ENCODE peak calls at places on chromosomes 7 and 10, in ten cellular contexts. N is hypothalamus, Z is AG04450, X is LHCN-M2, O is HT1080, T is fibroblast of gingiva, Y is DMS153, W is NCI-H1105 treated with DMSO at 0.1 percent for 48 hours, D is left colon, F is sciatic nerve. H is an unnamed sample.

GRCh38 chr10:69335063-69335587 is 56.8 kb downstream of the HK1 start:
- DNase-seq in N (no peak), Z (no peak), X (no peak), O (no peak), T (no peak), Y (no peak), W (no peak), D (no peak), F (no peak), H (no peak)

GRCh38 chr10:43606323-43607198 is at the start of gene ZNF485:
- DNase-seq in N (peak), Z (no peak), X (peak), O (peak), T (peak), Y (peak), W (peak), D (peak), F (peak), H (peak)

GRCh38 chr7:46133741-46134140 is 212.7 kb upstream of the IGFBP3 start:
- DNase-seq in N (no peak), Z (no peak), X (peak), O (no peak), T (no peak), Y (no peak), W (no peak), D (no peak), F (no peak), H (no peak)

GRCh38 chr10:33143160-33143728 is 185.2 kb upstream of the ITGB1 start:
- DNase-seq in N (no peak), Z (peak), X (peak), O (peak), T (peak), Y (no peak), W (no peak), D (no peak), F (no peak), H (peak)

GRCh38 chr7:140242057-140243031 is 65.6 kb upstream of the KDM7A start:
- DNase-seq in N (no peak), Z (no peak), X (no peak), O (no peak), T (no peak), Y (peak), W (peak), D (peak), F (no peak), H (no peak)

GRCh38 chr7:88243345-88243909 is 23.6 kb upstream of the SRI start:
- DNase-seq in N (no peak), Z (no peak), X (peak), O (peak), T (peak), Y (peak), W (peak), D (no peak), F (no peak), H (peak)

GRCh38 chr7:7857143-7857583 is 111.4 kb upstream of the GLCCI1 start:
- DNase-seq in N (no peak), Z (no peak), X (peak), O (no peak), T (no peak), Y (no peak), W (no peak), D (no peak), F (no peak), H (no peak)

GRCh38 chr7:1950623-1951523 is 280.8 kb downstream of the ELFN1 start:
- DNase-seq in N (no peak), Z (no peak), X (peak), O (peak), T (no peak), Y (peak), W (no peak), D (peak), F (no peak), H (no peak)

GRCh38 chr10:110399163-110400094 is 94.7 kb upstream of the SMNDC1 start:
- DNase-seq in N (no peak), Z (peak), X (peak), O (peak), T (peak), Y (no peak), W (no peak), D (no peak), F (no peak), H (peak)

GRCh38 chr7:123537026-123537642 is 2.7 kb upstream of the IQUB start:
- DNase-seq in N (no peak), Z (no peak), X (peak), O (peak), T (no peak), Y (no peak), W (peak), D (no peak), F (no peak), H (no peak)

GRCh38 chr7:127683776-127684681 is 32.0 kb downstream of the SND1 start:
- DNase-seq in N (no peak), Z (no peak), X (peak), O (no peak), T (peak), Y (peak), W (peak), D (no peak), F (no peak), H (no peak)

GRCh38 chr10:131667561-131667960 is 233.2 kb upstream of the PPP2R2D start:
- DNase-seq in N (no peak), Z (no peak), X (no peak), O (no peak), T (no peak), Y (no peak), W (no peak), D (no peak), F (no peak), H (no peak)

GRCh38 chr10:86339226-86339865 is 27.2 kb downstream of the GRID1 start:
- DNase-seq in N (no peak), Z (no peak), X (no peak), O (no peak), T (no peak), Y (no peak), W (no peak), D (no peak), F (peak), H (no peak)

GRCh38 chr7:2968616-2969397 is 74.9 kb downstream of the CARD11 start:
- DNase-seq in N (no peak), Z (no peak), X (no peak), O (no peak), T (no peak), Y (no peak), W (no peak), D (no peak), F (peak), H (no peak)

GRCh38 chr10:125127110-125127509 is 33.3 kb downstream of the CTBP2 start:
- DNase-seq in N (no peak), Z (no peak), X (no peak), O (no peak), T (no peak), Y (no peak), W (no peak), D (no peak), F (no peak), H (no peak)

GRCh38 chr7:115910541-115911164 is 119.9 kb downstream of the TFEC start:
- DNase-seq in N (no peak), Z (no peak), X (peak), O (peak), T (peak), Y (peak), W (peak), D (no peak), F (no peak), H (peak)

GRCh38 chr10:77909755-77910375 is 16.7 kb downstream of the DLG5 start:
- DNase-seq in N (no peak), Z (no peak), X (no peak), O (peak), T (peak), Y (no peak), W (no peak), D (peak), F (no peak), H (peak)

GRCh38 chr7:53398566-53398965 is 363.1 kb downstream of the POM121L12 start:
- DNase-seq in N (no peak), Z (no peak), X (no peak), O (no peak), T (no peak), Y (no peak), W (no peak), D (no peak), F (no peak), H (no peak)

GRCh38 chr7:1225462-1226154 is 7.1 kb upstream of the UNCX start:
- DNase-seq in N (no peak), Z (no peak), X (no peak), O (no peak), T (no peak), Y (no peak), W (no peak), D (peak), F (no peak), H (no peak)

GRCh38 chr7:63047546-63047945 is 951.1 kb upstream of the ZNF722 start:
- DNase-seq in N (no peak), Z (no peak), X (no peak), O (no peak), T (no peak), Y (no peak), W (no peak), D (no peak), F (peak), H (no peak)

GRCh38 chr7:90349305-90349704 is 2.8 kb downstream of the GTPBP10 start:
- DNase-seq in N (no peak), Z (no peak), X (no peak), O (no peak), T (no peak), Y (no peak), W (no peak), D (no peak), F (no peak), H (no peak)

GRCh38 chr7:140989068-140989467 is 25.7 kb downstream of the MRPS33 start:
- DNase-seq in N (no peak), Z (no peak), X (no peak), O (no peak), T (no peak), Y (no peak), W (no peak), D (no peak), F (no peak), H (no peak)

GRCh38 chr10:47050618-47051455 is 139.6 kb downstream of the PTPN20 start:
- DNase-seq in N (no peak), Z (no peak), X (no peak), O (no peak), T (no peak), Y (no peak), W (no peak), D (no peak), F (peak), H (peak)

GRCh38 chr7:132933076-132933466 is 148.8 kb downstream of the CHCHD3 start:
- DNase-seq in N (no peak), Z (no peak), X (peak), O (peak), T (peak), Y (no peak), W (no peak), D (no peak), F (no peak), H (no peak)

GRCh38 chr7:44072364-44073231 is 7.2 kb upstream of the PGAM2 start:
- DNase-seq in N (no peak), Z (peak), X (peak), O (peak), T (peak), Y (no peak), W (peak), D (peak), F (peak), H (peak)

GRCh38 chr7:151117565-151117964 is 31.3 kb downstream of the AGAP3 start:
- DNase-seq in N (no peak), Z (no peak), X (no peak), O (no peak), T (no peak), Y (no peak), W (no peak), D (no peak), F (no peak), H (no peak)

GRCh38 chr7:25776737-25777109 is 375.3 kb upstream of the NFE2L3 start:
- DNase-seq in N (no peak), Z (no peak), X (no peak), O (no peak), T (no peak), Y (no peak), W (no peak), D (no peak), F (no peak), H (no peak)

GRCh38 chr10:78515037-78515872 is 481.6 kb downstream of the RPS24 start:
- DNase-seq in N (no peak), Z (no peak), X (peak), O (no peak), T (no peak), Y (no peak), W (no peak), D (no peak), F (no peak), H (no peak)

GRCh38 chr10:71579668-71580067 is 139.9 kb downstream of the C10orf105 start:
- DNase-seq in N (no peak), Z (no peak), X (no peak), O (no peak), T (no peak), Y (no peak), W (no peak), D (no peak), F (no peak), H (no peak)

GRCh38 chr10:77811831-77812430 is 114.6 kb downstream of the DLG5 start:
- DNase-seq in N (no peak), Z (no peak), X (no peak), O (no peak), T (no peak), Y (no peak), W (no peak), D (no peak), F (no peak), H (no peak)

GRCh38 chr7:101576993-101577392 is 52.1 kb downstream of the MYL10 start:
- DNase-seq in N (no peak), Z (no peak), X (no peak), O (no peak), T (no peak), Y (no peak), W (no peak), D (no peak), F (no peak), H (no peak)

GRCh38 chr7:129675521-129675920 is 64.0 kb downstream of the NRF1 start:
- DNase-seq in N (no peak), Z (no peak), X (no peak), O (no peak), T (no peak), Y (no peak), W (no peak), D (no peak), F (no peak), H (no peak)

GRCh38 chr7:102469972-102470825 is 5.4 kb downstream of the LRWD1 start:
- DNase-seq in N (no peak), Z (no peak), X (no peak), O (no peak), T (no peak), Y (no peak), W (no peak), D (peak), F (peak), H (no peak)

GRCh38 chr7:43076189-43076605 is 36.2 kb upstream of the HECW1 start:
- DNase-seq in N (no peak), Z (no peak), X (peak), O (peak), T (peak), Y (no peak), W (no peak), D (no peak), F (no peak), H (no peak)

GRCh38 chr7:12751764-12752163 is 64.3 kb downstream of the ARL4A start:
- DNase-seq in N (no peak), Z (no peak), X (no peak), O (no peak), T (no peak), Y (no peak), W (no peak), D (no peak), F (no peak), H (no peak)

GRCh38 chr7:380226-380550 is 90.2 kb downstream of the FOXL3 start:
- DNase-seq in N (no peak), Z (no peak), X (no peak), O (no peak), T (no peak), Y (no peak), W (no peak), D (no peak), F (no peak), H (no peak)

GRCh38 chr7:81120141-81120540 is 201.3 kb upstream of the SEMA3C start:
- DNase-seq in N (no peak), Z (no peak), X (no peak), O (no peak), T (no peak), Y (no peak), W (no peak), D (no peak), F (no peak), H (no peak)

GRCh38 chr7:50211306-50212015 is 93.1 kb upstream of the IKZF1 start:
- DNase-seq in N (no peak), Z (no peak), X (no peak), O (no peak), T (no peak), Y (no peak), W (no peak), D (no peak), F (no peak), H (no peak)

H was measured in hepatic stellate cell.